ENCODE peak calls at places on chromosome 15, in ten cellular contexts. U, X, O, G, Z, E, L, F, W and T are unnamed samples.

GRCh38 chr15:74008901-74009300 is 14.4 kb downstream of the PML start:
- DNase-seq in X (no peak), W (no peak), Z (no peak), U (no peak), F (no peak), L (no peak), O (no peak), E (no peak), G (no peak), T (no peak)

GRCh38 chr15:61205427-61205826 is 23.7 kb downstream of the RORA start:
- DNase-seq in L (no peak), G (no peak), F (peak), E (no peak), Z (no peak), O (no peak), X (no peak), U (no peak), W (peak), T (no peak)

GRCh38 chr15:57432141-57432701 is 55.9 kb downstream of the CGNL1 start:
- DNase-seq in G (no peak), F (no peak), Z (peak), O (no peak), L (no peak), W (no peak), X (no peak), E (no peak), U (no peak), T (no peak)

GRCh38 chr15:91861223-91861622 is 7.7 kb downstream of the SLCO3A1 start:
- DNase-seq in L (no peak), X (no peak), G (no peak), E (no peak), Z (no peak), U (no peak), O (no peak), W (no peak), F (no peak), T (no peak)

GRCh38 chr15:81954158-81954783 is 91.5 kb downstream of the MEX3B start:
- DNase-seq in G (no peak), X (no peak), W (no peak), E (no peak), F (no peak), U (no peak), Z (no peak), O (no peak), L (no peak), T (no peak)

GRCh38 chr15:27248251-27248650 is 277.3 kb downstream of the GABRG3 start:
- DNase-seq in W (no peak), E (no peak), O (no peak), L (no peak), G (no peak), U (no peak), Z (no peak), X (no peak), F (no peak), T (no peak)

GRCh38 chr15:69489101-69489571 is 36.5 kb downstream of the RPLP1 start:
- DNase-seq in O (no peak), G (no peak), F (no peak), L (no peak), X (no peak), U (no peak), Z (no peak), E (no peak), W (no peak), T (no peak)

GRCh38 chr15:47505712-47506542 is 211.4 kb upstream of the SEMA6D start:
- DNase-seq in U (no peak), X (no peak), E (no peak), O (no peak), W (peak), Z (peak), L (no peak), G (no peak), F (peak), T (no peak)

GRCh38 chr15:32029409-32029861 is 880 bp upstream of the CHRNA7 start:
- DNase-seq in U (peak), O (no peak), F (no peak), E (no peak), G (no peak), X (peak), Z (no peak), L (no peak), W (no peak), T (no peak)

GRCh38 chr15:65336369-65336766 is 31.9 kb downstream of the RNU5B-1 start:
- DNase-seq in E (no peak), W (no peak), X (no peak), G (no peak), O (no peak), F (no peak), Z (no peak), U (no peak), L (no peak), T (peak)

GRCh38 chr15:72197460-72198409 is at the start of gene GRAMD2A:
- DNase-seq in W (no peak), G (no peak), F (peak), U (no peak), L (no peak), O (no peak), Z (peak), X (peak), E (peak), T (no peak)

GRCh38 chr15:38490231-38490630 is 36.3 kb downstream of the FAM98B start:
- DNase-seq in X (no peak), W (peak), Z (no peak), F (no peak), L (no peak), O (no peak), E (no peak), U (no peak), G (no peak), T (no peak)

GRCh38 chr15:60479711-60480110 is 769 bp upstream of the ICE2 start:
- DNase-seq in Z (no peak), U (no peak), O (no peak), L (no peak), W (no peak), X (no peak), F (no peak), G (no peak), E (no peak), T (no peak)

GRCh38 chr15:64682255-64682654 is 93.1 kb downstream of the RBPMS2 start:
- DNase-seq in W (no peak), G (no peak), L (no peak), E (no peak), U (no peak), O (no peak), Z (no peak), F (no peak), X (no peak), T (no peak)

GRCh38 chr15:101675015-101675414 is 22.8 kb upstream of the TM2D3 start:
- DNase-seq in Z (peak), X (no peak), O (no peak), U (no peak), L (no peak), G (no peak), W (peak), F (peak), E (peak), T (no peak)

GRCh38 chr15:74193305-74193718 is 9.3 kb downstream of the STRA6 start:
- DNase-seq in W (peak), G (no peak), O (no peak), L (no peak), Z (peak), X (peak), E (peak), F (peak), U (no peak), T (no peak)

GRCh38 chr15:49270541-49271421 is 100.7 kb downstream of the GALK2 start:
- DNase-seq in G (no peak), U (no peak), Z (peak), O (no peak), X (no peak), E (no peak), W (peak), F (peak), L (no peak), T (no peak)

GRCh38 chr15:34637305-34637704 is 53.9 kb upstream of the GOLGA8B start:
- DNase-seq in U (no peak), F (no peak), G (no peak), W (no peak), X (no peak), O (no peak), L (no peak), Z (no peak), E (no peak), T (no peak)

GRCh38 chr15:100958326-100959065 is 39.3 kb downstream of the LRRK1 start:
- DNase-seq in X (no peak), F (peak), L (no peak), U (no peak), Z (peak), O (no peak), W (peak), G (no peak), E (peak), T (no peak)

GRCh38 chr15:46441294-46442062 is 806.6 kb downstream of the SQOR start:
- DNase-seq in X (no peak), L (no peak), E (no peak), W (no peak), O (no peak), Z (no peak), F (peak), U (no peak), G (no peak), T (no peak)

GRCh38 chr15:57165992-57166391 is 210.3 kb upstream of the CGNL1 start:
- DNase-seq in X (no peak), O (no peak), E (no peak), G (no peak), Z (peak), F (peak), W (peak), U (no peak), L (no peak), T (no peak)

GRCh38 chr15:74429784-74430141 is 4.0 kb downstream of the SEMA7A start:
- DNase-seq in E (no peak), U (no peak), L (no peak), W (no peak), Z (no peak), X (no peak), G (no peak), O (peak), F (no peak), T (no peak)

GRCh38 chr15:83204697-83205096 is 2.9 kb downstream of the HDGFL3 start:
- DNase-seq in X (no peak), G (no peak), E (no peak), W (no peak), Z (no peak), O (no peak), U (no peak), L (no peak), F (no peak), T (no peak)

GRCh38 chr15:75718326-75718725 is 5.7 kb upstream of the CSPG4 start:
- DNase-seq in U (no peak), F (peak), X (peak), G (no peak), W (peak), O (peak), E (no peak), Z (peak), L (no peak), T (no peak)

GRCh38 chr15:25066708-25067107 is 111.9 kb downstream of the SNRPN start:
- DNase-seq in W (no peak), O (no peak), U (no peak), Z (no peak), F (no peak), E (no peak), G (no peak), L (no peak), X (no peak), T (peak)

GRCh38 chr15:31338879-31339557 is 12.4 kb downstream of the KLF13 start:
- DNase-seq in L (peak), Z (no peak), X (peak), W (peak), O (peak), G (no peak), F (peak), U (no peak), E (no peak), T (no peak)

GRCh38 chr15:57586661-57587404 is 4.9 kb upstream of the MYZAP start:
- DNase-seq in E (peak), Z (peak), W (no peak), L (no peak), G (no peak), U (no peak), X (no peak), F (no peak), O (no peak), T (no peak)

GRCh38 chr15:78763796-78764241 is 47.4 kb downstream of the ADAMTS7 start:
- DNase-seq in E (no peak), G (no peak), O (peak), X (no peak), U (no peak), F (no peak), W (no peak), Z (no peak), L (no peak), T (peak)

GRCh38 chr15:33923446-33923845 is 44.9 kb upstream of the CHRM5 start:
- DNase-seq in O (no peak), L (no peak), G (no peak), F (no peak), Z (no peak), X (no peak), E (no peak), W (no peak), U (no peak), T (no peak)

GRCh38 chr15:19973718-19974117 is 567.9 kb downstream of the GOLGA6L6 start:
- DNase-seq in X (peak), E (no peak), L (no peak), W (no peak), U (no peak), O (no peak), F (no peak), Z (no peak), G (no peak), T (no peak)
- TF ChIP-seq CTCF in X (no peak), E (no peak), L (peak), W (no peak), U (no peak), O (no peak), F (no peak), Z (no peak), G (no peak), T (no peak)

DNA sequence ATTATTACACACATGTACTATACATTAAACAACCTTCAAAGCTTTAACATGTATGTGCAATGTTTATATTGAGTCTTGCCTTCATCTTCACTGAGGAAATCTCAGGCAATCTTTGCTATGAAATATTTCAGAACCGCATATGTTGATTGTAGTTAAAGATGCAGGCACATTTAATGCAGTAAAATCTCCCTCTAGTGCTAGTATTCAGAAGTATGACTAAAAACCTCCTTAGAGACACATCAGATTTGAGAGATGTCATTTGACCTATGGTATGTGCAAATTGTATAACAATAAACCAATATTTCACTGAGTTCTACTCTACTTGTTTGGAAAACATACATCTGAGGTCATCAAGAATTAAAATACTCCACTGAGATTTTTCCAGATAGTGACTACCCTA is 123.8 kb upstream of the C15orf61 start:
- DNase-seq in U (no peak), E (no peak), O (no peak), L (no peak), Z (no peak), X (no peak), W (no peak), F (no peak), G (no peak), T (no peak)
- TF ChIP-seq CTCF in U (no peak), E (no peak), O (no peak), L (no peak), Z (no peak), X (no peak), W (no peak), F (peak), G (no peak), T (peak)

GRCh38 chr15:71116366-71116765 is 1.1 kb downstream of the THSD4 start:
- DNase-seq in X (no peak), W (peak), E (peak), U (no peak), G (no peak), O (no peak), Z (no peak), F (no peak), L (no peak), T (no peak)

GRCh38 chr15:71114887-71115566 is at the start of gene THSD4:
- DNase-seq in W (peak), F (peak), L (peak), Z (peak), G (peak), E (peak), U (peak), X (peak), O (peak), T (no peak)

GRCh38 chr15:71116942-71117341 is 1.7 kb downstream of the THSD4 start:
- DNase-seq in W (no peak), F (no peak), X (no peak), G (no peak), O (no peak), Z (no peak), U (no peak), E (peak), L (no peak), T (no peak)

GRCh38 chr15:71114066-71114680 is 1.1 kb upstream of the THSD4 start:
- DNase-seq in E (no peak), Z (no peak), U (no peak), O (no peak), W (no peak), L (no peak), G (no peak), X (no peak), F (no peak), T (no peak)

GRCh38 chr15:71115567-71116351 is 488 bp downstream of the THSD4 start:
- DNase-seq in F (peak), W (peak), Z (peak), E (peak), G (peak), U (peak), O (peak), X (peak), L (no peak), T (no peak)
- TF ChIP-seq CTCF in F (no peak), W (no peak), Z (peak), E (peak), G (no peak), U (no peak), O (peak), X (no peak), L (no peak), T (no peak)

GRCh38 chr15:22903961-22904534 is 65.6 kb downstream of the NIPA2 start:
- DNase-seq in W (no peak), F (no peak), E (peak), G (no peak), Z (no peak), X (peak), O (no peak), L (no peak), U (no peak), T (peak)

GRCh38 chr15:22902046-22902445 is 63.6 kb downstream of the NIPA2 start:
- DNase-seq in L (no peak), Z (no peak), G (no peak), O (peak), U (no peak), E (no peak), W (no peak), F (no peak), X (no peak), T (peak)

GRCh38 chr15:22903427-22903826 is 65.0 kb downstream of the NIPA2 start:
- DNase-seq in W (no peak), O (no peak), F (no peak), G (no peak), Z (no peak), E (no peak), X (no peak), U (no peak), L (no peak), T (peak)

GRCh38 chr15:22902981-22903380 is 64.5 kb downstream of the NIPA2 start:
- DNase-seq in E (no peak), O (no peak), G (no peak), U (no peak), Z (no peak), X (no peak), L (no peak), W (no peak), F (no peak), T (peak)

GRCh38 chr15:22902578-22902977 is 64.1 kb downstream of the NIPA2 start:
- DNase-seq in L (no peak), Z (no peak), W (no peak), O (no peak), U (no peak), E (no peak), X (no peak), G (peak), F (no peak), T (peak)
- TF ChIP-seq CTCF in L (peak), Z (no peak), W (no peak), O (no peak), U (no peak), E (peak), X (peak), G (no peak), F (no peak), T (no peak)

GRCh38 chr15:84981054-84981710 is 474 bp upstream of the PDE8A start:
- DNase-seq in E (peak), Z (peak), O (peak), U (peak), G (peak), L (peak), F (peak), W (peak), X (peak), T (peak)
- TF ChIP-seq CTCF in E (no peak), Z (no peak), O (peak), U (peak), G (peak), L (peak), F (no peak), W (no peak), X (no peak), T (no peak)

DNA sequence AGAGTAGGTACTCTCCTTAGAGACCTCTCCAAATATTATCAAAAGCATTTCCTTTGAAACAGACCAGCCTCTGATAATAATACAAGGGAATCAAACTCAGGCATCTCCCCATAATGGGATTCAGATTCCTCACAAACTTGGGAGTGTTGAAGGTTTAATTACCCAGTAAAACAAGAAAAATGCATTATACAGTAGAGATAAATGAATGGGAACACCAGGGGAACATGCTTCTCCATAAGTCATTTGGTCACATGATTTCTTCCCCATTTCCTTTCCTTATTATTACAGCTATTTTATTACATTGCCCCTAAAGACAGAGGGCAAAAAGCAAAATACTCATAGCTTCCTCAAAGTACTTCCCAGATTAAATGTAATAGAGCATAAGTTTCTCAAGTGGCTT is 325.0 kb upstream of the CDIN1 start:
- DNase-seq in W (no peak), E (no peak), F (no peak), X (no peak), U (no peak), O (no peak), G (no peak), L (no peak), Z (no peak), T (no peak)
- TF ChIP-seq CTCF in W (no peak), E (no peak), F (no peak), X (no peak), U (no peak), O (no peak), G (no peak), L (no peak), Z (no peak), T (no peak)

GRCh38 chr15:58933311-58934113 is at the start of gene SLTM:
- DNase-seq in L (peak), G (peak), Z (peak), F (peak), U (peak), O (peak), X (peak), E (peak), W (peak), T (peak)
- TF ChIP-seq CTCF in L (no peak), G (peak), Z (peak), F (peak), U (peak), O (peak), X (no peak), E (no peak), W (peak), T (peak)

GRCh38 chr15:98805434-98806274 is 157.3 kb downstream of the IGF1R start:
- DNase-seq in O (no peak), L (peak), G (peak), X (peak), U (no peak), E (no peak), Z (no peak), F (no peak), W (no peak), T (no peak)
- TF ChIP-seq CTCF in O (peak), L (no peak), G (no peak), X (peak), U (peak), E (no peak), Z (peak), F (no peak), W (peak), T (peak)